ENCODE peak calls at places on chromosomes 2 and 18, in seven cellular contexts. One of them, this sample, is unnamed.

GRCh38 chr2:226273440-226273839 is 526.2 kb downstream of the IRS1 start:
- DNase-seq in A172: no peak
- DNase-seq in HCEC 1CT: peak; percentile 10
- DNase-seq in AG04450: no peak
- DNase-seq in MM.1S: no peak
- DNase-seq in renal cortical epithelial cell: peak; percentile 6
- DNase-seq in glomerular endothelial cell: no peak
- DNase-seq in this sample: no peak

GRCh38 chr18:74234326-74235171 is 57.2 kb downstream of the CYB5A start:
- DNase-seq in A172: no peak
- DNase-seq in HCEC 1CT: peak; percentile 69
- DNase-seq in AG04450: no peak
- DNase-seq in MM.1S: no peak
- DNase-seq in renal cortical epithelial cell: peak; percentile 100
- DNase-seq in glomerular endothelial cell: no peak
- DNase-seq in this sample: no peak

GRCh38 chr2:73999881-74000597 is 15.3 kb downstream of the TET3 start:
- DNase-seq in A172: no peak
- DNase-seq in HCEC 1CT: peak; percentile 20
- DNase-seq in AG04450: peak; percentile 36
- DNase-seq in MM.1S: no peak
- DNase-seq in renal cortical epithelial cell: peak; percentile 63
- DNase-seq in glomerular endothelial cell: no peak
- DNase-seq in this sample: no peak

GRCh38 chr2:127228102-127228501 is 8.0 kb upstream of the CYP27C1 start:
- DNase-seq in A172: no peak
- DNase-seq in HCEC 1CT: no peak
- DNase-seq in AG04450: no peak
- DNase-seq in MM.1S: no peak
- DNase-seq in renal cortical epithelial cell: peak; percentile 22
- DNase-seq in glomerular endothelial cell: no peak
- DNase-seq in this sample: no peak

GRCh38 chr2:7849027-7849426 is 832.8 kb upstream of the ID2 start:
- DNase-seq in A172: no peak
- DNase-seq in HCEC 1CT: no peak
- DNase-seq in AG04450: no peak
- DNase-seq in MM.1S: no peak
- DNase-seq in renal cortical epithelial cell: no peak
- DNase-seq in glomerular endothelial cell: no peak
- DNase-seq in this sample: no peak

GRCh38 chr18:53771664-53772063 is 452.8 kb downstream of the MBD2 start:
- DNase-seq in A172: no peak
- DNase-seq in HCEC 1CT: no peak
- DNase-seq in AG04450: no peak
- DNase-seq in MM.1S: no peak
- DNase-seq in renal cortical epithelial cell: no peak
- DNase-seq in glomerular endothelial cell: no peak
- DNase-seq in this sample: no peak

GRCh38 chr2:287471-287885 is 413 bp downstream of the ALKAL2 start:
- DNase-seq in A172: no peak
- DNase-seq in HCEC 1CT: no peak
- DNase-seq in AG04450: no peak
- DNase-seq in MM.1S: no peak
- DNase-seq in renal cortical epithelial cell: no peak
- DNase-seq in glomerular endothelial cell: no peak
- DNase-seq in this sample: no peak

GRCh38 chr2:45315881-45316280 is 295.2 kb downstream of the SRBD1 start:
- DNase-seq in A172: no peak
- DNase-seq in HCEC 1CT: peak; percentile 81
- DNase-seq in AG04450: peak; percentile 74
- DNase-seq in MM.1S: no peak
- DNase-seq in renal cortical epithelial cell: no peak
- DNase-seq in glomerular endothelial cell: no peak
- DNase-seq in this sample: no peak

GRCh38 chr2:27250652-27251379 is 12.0 kb downstream of the SLC30A3 start:
- DNase-seq in A172: no peak
- DNase-seq in HCEC 1CT: no peak
- DNase-seq in AG04450: no peak
- DNase-seq in MM.1S: no peak
- DNase-seq in renal cortical epithelial cell: no peak
- DNase-seq in glomerular endothelial cell: no peak
- DNase-seq in this sample: no peak

GRCh38 chr2:84723831-84724230 is 157.1 kb downstream of the TRABD2A start:
- DNase-seq in A172: no peak
- DNase-seq in HCEC 1CT: no peak
- DNase-seq in AG04450: no peak
- DNase-seq in MM.1S: no peak
- DNase-seq in renal cortical epithelial cell: no peak
- DNase-seq in glomerular endothelial cell: no peak
- DNase-seq in this sample: no peak

GRCh38 chr2:232876978-232877441 is 6.9 kb downstream of the SNORC start:
- DNase-seq in A172: no peak
- DNase-seq in HCEC 1CT: no peak
- DNase-seq in AG04450: no peak
- DNase-seq in MM.1S: no peak
- DNase-seq in renal cortical epithelial cell: no peak
- DNase-seq in glomerular endothelial cell: no peak
- DNase-seq in this sample: peak; percentile 18

GRCh38 chr2:190529486-190530104 is 4.9 kb downstream of the NEMP2 start:
- DNase-seq in A172: no peak
- DNase-seq in HCEC 1CT: peak; percentile 7
- DNase-seq in AG04450: peak; percentile 16
- DNase-seq in MM.1S: no peak
- DNase-seq in renal cortical epithelial cell: no peak
- DNase-seq in glomerular endothelial cell: no peak
- DNase-seq in this sample: no peak

GRCh38 chr2:228768818-228769217 is 502.3 kb downstream of the PID1 start:
- DNase-seq in A172: peak; percentile 90
- DNase-seq in HCEC 1CT: peak; percentile 66
- DNase-seq in AG04450: peak; percentile 6
- DNase-seq in MM.1S: no peak
- DNase-seq in renal cortical epithelial cell: peak; percentile 91
- DNase-seq in glomerular endothelial cell: no peak
- DNase-seq in this sample: no peak

GRCh38 chr2:71469403-71470398 is 16.3 kb downstream of the DYSF start:
- DNase-seq in A172: no peak
- DNase-seq in HCEC 1CT: no peak
- DNase-seq in AG04450: no peak
- DNase-seq in MM.1S: no peak
- DNase-seq in renal cortical epithelial cell: no peak
- DNase-seq in glomerular endothelial cell: no peak
- DNase-seq in this sample: no peak

GRCh38 chr2:25042321-25043240 is 705 bp downstream of the EFR3B start:
- DNase-seq in A172: no peak
- DNase-seq in HCEC 1CT: peak; percentile 16
- DNase-seq in AG04450: no peak
- DNase-seq in MM.1S: peak; percentile 14
- DNase-seq in renal cortical epithelial cell: no peak
- DNase-seq in glomerular endothelial cell: no peak
- DNase-seq in this sample: peak; percentile 53

GRCh38 chr2:118807668-118808428 is 39.6 kb downstream of the EN1 start:
- DNase-seq in A172: no peak
- DNase-seq in HCEC 1CT: no peak
- DNase-seq in AG04450: no peak
- DNase-seq in MM.1S: no peak
- DNase-seq in renal cortical epithelial cell: peak; percentile 4
- DNase-seq in glomerular endothelial cell: no peak
- DNase-seq in this sample: no peak

GRCh38 chr18:75538727-75539126 is 111.2 kb upstream of the SMIM21 start:
- DNase-seq in A172: peak; percentile 3
- DNase-seq in HCEC 1CT: no peak
- DNase-seq in AG04450: peak; percentile 13
- DNase-seq in MM.1S: no peak
- DNase-seq in renal cortical epithelial cell: no peak
- DNase-seq in glomerular endothelial cell: no peak
- DNase-seq in this sample: no peak

GRCh38 chr2:9114457-9114856 is 92.2 kb upstream of the ASAP2 start:
- DNase-seq in A172: no peak
- DNase-seq in HCEC 1CT: no peak
- DNase-seq in AG04450: no peak
- DNase-seq in MM.1S: no peak
- DNase-seq in renal cortical epithelial cell: no peak
- DNase-seq in glomerular endothelial cell: no peak
- DNase-seq in this sample: no peak

GRCh38 chr2:209425082-209426071 is 1.5 kb downstream of the MAP2 start:
- DNase-seq in A172: peak; percentile 45
- DNase-seq in HCEC 1CT: peak; percentile 64
- DNase-seq in AG04450: no peak
- DNase-seq in MM.1S: peak; percentile 74
- DNase-seq in renal cortical epithelial cell: peak; percentile 67
- DNase-seq in glomerular endothelial cell: no peak
- DNase-seq in this sample: peak; percentile 85